ENCODE peak calls at places on chromosomes 12 and 14, in eight cellular contexts. One of them, this sample, is unnamed.

GRCh38 chr12:15164997-15165659 is 56.1 kb downstream of the RERG start:
- DNase-seq in right atrium auricular region: no peak
- DNase-seq in fibroblast of lung: peak; percentile 87
- DNase-seq in tibial nerve: no peak
- DNase-seq in H1: no peak
- DNase-seq in neural progenitor cell: no peak
- DNase-seq in PC-3: no peak
- DNase-seq in hepatocyte: no peak
- DNase-seq in this sample: no peak

GRCh38 chr12:123033392-123034021 is 53.0 kb downstream of the ARL6IP4 start:
- DNase-seq in right atrium auricular region: no peak
- DNase-seq in fibroblast of lung: no peak
- DNase-seq in tibial nerve: no peak
- DNase-seq in H1: no peak
- DNase-seq in neural progenitor cell: no peak
- DNase-seq in PC-3: no peak
- DNase-seq in hepatocyte: no peak
- DNase-seq in this sample: no peak

GRCh38 chr12:47773062-47773857 is at the start of gene SLC48A1:
- DNase-seq in right atrium auricular region: no peak
- DNase-seq in fibroblast of lung: peak; percentile 41
- DNase-seq in tibial nerve: peak; percentile 43
- DNase-seq in H1: no peak
- DNase-seq in neural progenitor cell: peak; percentile 93
- DNase-seq in PC-3: peak; percentile 76
- DNase-seq in hepatocyte: peak; percentile 91
- DNase-seq in this sample: peak; percentile 64

GRCh38 chr14:92906420-92906819 is 16.5 kb upstream of the CHGA start:
- DNase-seq in right atrium auricular region: no peak
- DNase-seq in fibroblast of lung: no peak
- DNase-seq in tibial nerve: no peak
- DNase-seq in H1: no peak
- DNase-seq in neural progenitor cell: no peak
- DNase-seq in PC-3: no peak
- DNase-seq in hepatocyte: no peak
- DNase-seq in this sample: no peak

GRCh38 chr12:47133981-47134380 is 54.2 kb upstream of the AMIGO2 start:
- DNase-seq in right atrium auricular region: no peak
- DNase-seq in fibroblast of lung: no peak
- DNase-seq in tibial nerve: no peak
- DNase-seq in H1: no peak
- DNase-seq in neural progenitor cell: no peak
- DNase-seq in PC-3: no peak
- DNase-seq in hepatocyte: no peak
- DNase-seq in this sample: no peak

GRCh38 chr14:36905272-36906046 is 243.8 kb downstream of the PAX9 start:
- DNase-seq in right atrium auricular region: no peak
- DNase-seq in fibroblast of lung: no peak
- DNase-seq in tibial nerve: no peak
- DNase-seq in H1: no peak
- DNase-seq in neural progenitor cell: peak; percentile 11
- DNase-seq in PC-3: no peak
- DNase-seq in hepatocyte: no peak
- DNase-seq in this sample: no peak

GRCh38 chr12:57224973-57225679 is 4.4 kb upstream of the SHMT2 start:
- DNase-seq in right atrium auricular region: no peak
- DNase-seq in fibroblast of lung: peak; percentile 32
- DNase-seq in tibial nerve: no peak
- DNase-seq in H1: no peak
- DNase-seq in neural progenitor cell: peak; percentile 81
- DNase-seq in PC-3: no peak
- DNase-seq in hepatocyte: peak; percentile 72
- DNase-seq in this sample: peak; percentile 27

GRCh38 chr14:29442720-29443119 is 484.9 kb downstream of the PRKD1 start:
- DNase-seq in right atrium auricular region: no peak
- DNase-seq in fibroblast of lung: peak; percentile 36
- DNase-seq in tibial nerve: no peak
- DNase-seq in H1: no peak
- DNase-seq in neural progenitor cell: no peak
- DNase-seq in PC-3: peak; percentile 53
- DNase-seq in hepatocyte: no peak
- DNase-seq in this sample: no peak

GRCh38 chr14:68944162-68944561 is 34.9 kb downstream of the ACTN1 start:
- DNase-seq in right atrium auricular region: no peak
- DNase-seq in fibroblast of lung: no peak
- DNase-seq in tibial nerve: no peak
- DNase-seq in H1: no peak
- DNase-seq in neural progenitor cell: no peak
- DNase-seq in PC-3: no peak
- DNase-seq in hepatocyte: no peak
- DNase-seq in this sample: no peak

GRCh38 chr14:68649461-68650189 is 143.2 kb downstream of the ZFP36L1 start:
- DNase-seq in right atrium auricular region: no peak
- DNase-seq in fibroblast of lung: peak; percentile 48
- DNase-seq in tibial nerve: no peak
- DNase-seq in H1: no peak
- DNase-seq in neural progenitor cell: no peak
- DNase-seq in PC-3: no peak
- DNase-seq in hepatocyte: no peak
- DNase-seq in this sample: no peak

GRCh38 chr12:8065991-8066594 is at the start of gene C3AR1:
- DNase-seq in right atrium auricular region: no peak
- DNase-seq in fibroblast of lung: peak; percentile 61
- DNase-seq in tibial nerve: peak; percentile 44
- DNase-seq in H1: no peak
- DNase-seq in neural progenitor cell: no peak
- DNase-seq in PC-3: peak; percentile 50
- DNase-seq in hepatocyte: peak; percentile 28
- DNase-seq in this sample: peak; percentile 44

GRCh38 chr12:101839324-101840283 is 8.8 kb upstream of the GNPTAB start:
- DNase-seq in right atrium auricular region: peak; percentile 76
- DNase-seq in fibroblast of lung: peak; percentile 70
- DNase-seq in tibial nerve: peak; percentile 90
- DNase-seq in H1: no peak
- DNase-seq in neural progenitor cell: peak; percentile 64
- DNase-seq in PC-3: peak; percentile 85
- DNase-seq in hepatocyte: peak; percentile 77
- DNase-seq in this sample: peak; percentile 56

GRCh38 chr12:110498984-110499706 is 2.8 kb downstream of the VPS29 start:
- DNase-seq in right atrium auricular region: no peak
- DNase-seq in fibroblast of lung: peak; percentile 22
- DNase-seq in tibial nerve: no peak
- DNase-seq in H1: no peak
- DNase-seq in neural progenitor cell: no peak
- DNase-seq in PC-3: peak; percentile 36
- DNase-seq in hepatocyte: no peak
- DNase-seq in this sample: no peak

GRCh38 chr14:61524211-61524806 is 171.0 kb upstream of the HIF1A start:
- DNase-seq in right atrium auricular region: no peak
- DNase-seq in fibroblast of lung: peak; percentile 60
- DNase-seq in tibial nerve: no peak
- DNase-seq in H1: no peak
- DNase-seq in neural progenitor cell: no peak
- DNase-seq in PC-3: peak; percentile 95
- DNase-seq in hepatocyte: peak; percentile 53
- DNase-seq in this sample: no peak

GRCh38 chr12:71900091-71900490 is 38.6 kb upstream of the TPH2 start:
- DNase-seq in right atrium auricular region: no peak
- DNase-seq in fibroblast of lung: peak; percentile 26
- DNase-seq in tibial nerve: no peak
- DNase-seq in H1: no peak
- DNase-seq in neural progenitor cell: no peak
- DNase-seq in PC-3: peak; percentile 53
- DNase-seq in hepatocyte: no peak
- DNase-seq in this sample: no peak

GRCh38 chr14:103549361-103550311 is 12.8 kb downstream of the BAG5 start:
- DNase-seq in right atrium auricular region: no peak
- DNase-seq in fibroblast of lung: no peak
- DNase-seq in tibial nerve: no peak
- DNase-seq in H1: no peak
- DNase-seq in neural progenitor cell: no peak
- DNase-seq in PC-3: no peak
- DNase-seq in hepatocyte: no peak
- DNase-seq in this sample: no peak

DNA sequence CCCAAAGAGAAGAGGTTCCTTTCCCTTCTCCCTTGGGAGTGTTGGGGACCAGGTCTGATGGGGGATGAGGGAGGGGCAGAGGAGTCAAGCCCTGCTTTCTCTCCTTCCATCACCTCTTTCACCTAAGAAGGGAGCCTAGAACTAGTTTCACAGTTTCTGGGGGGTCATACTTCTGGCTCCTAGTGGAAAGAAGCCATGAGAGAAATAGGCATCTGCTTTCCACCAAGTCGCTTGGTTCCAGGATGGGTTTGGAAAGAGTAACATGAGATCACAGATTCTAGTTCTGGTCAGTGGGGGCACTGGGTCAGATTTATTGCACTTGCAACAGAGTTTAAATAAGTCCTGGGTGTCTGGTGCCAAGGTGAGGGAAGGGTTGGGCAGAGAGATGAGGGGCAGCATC is 10.5 kb upstream of the ZNF385A start:
- DNase-seq in right atrium auricular region: no peak
- DNase-seq in fibroblast of lung: no peak
- DNase-seq in tibial nerve: no peak
- DNase-seq in H1: no peak
- DNase-seq in neural progenitor cell: no peak
- DNase-seq in PC-3: no peak
- DNase-seq in hepatocyte: no peak
- DNase-seq in this sample: no peak
- H3K36me3 ChIP-seq in right atrium auricular region: peaks cover 58% of the 10 kb centered on the region
- H3K36me3 ChIP-seq in fibroblast of lung: peaks cover 26% of the 10 kb centered on the region
- H3K36me3 ChIP-seq in tibial nerve: peaks cover 57% of the 10 kb centered on the region
- H3K36me3 ChIP-seq in H1: peaks cover 8% of the 10 kb centered on the region
- H3K36me3 ChIP-seq in neural progenitor cell: no peaks in the 10 kb centered on the region
- H3K36me3 ChIP-seq in PC-3: peaks cover 14% of the 10 kb centered on the region
- H3K36me3 ChIP-seq in hepatocyte: no peaks in the 10 kb centered on the region
- H3K36me3 ChIP-seq in this sample: peaks cover 66% of the 10 kb centered on the region

GRCh38 chr14:83993545-83993944 is 1536.4 kb upstream of the FLRT2 start:
- DNase-seq in right atrium auricular region: no peak
- DNase-seq in fibroblast of lung: peak; percentile 30
- DNase-seq in tibial nerve: no peak
- DNase-seq in H1: no peak
- DNase-seq in neural progenitor cell: no peak
- DNase-seq in PC-3: no peak
- DNase-seq in hepatocyte: no peak
- DNase-seq in this sample: no peak

GRCh38 chr14:83988274-83988673 is 1541.7 kb upstream of the FLRT2 start:
- DNase-seq in right atrium auricular region: no peak
- DNase-seq in fibroblast of lung: peak; percentile 88
- DNase-seq in tibial nerve: no peak
- DNase-seq in H1: no peak
- DNase-seq in neural progenitor cell: no peak
- DNase-seq in PC-3: no peak
- DNase-seq in hepatocyte: no peak
- DNase-seq in this sample: no peak

GRCh38 chr14:83991666-83992065 is 1538.3 kb upstream of the FLRT2 start:
- DNase-seq in right atrium auricular region: no peak
- DNase-seq in fibroblast of lung: no peak
- DNase-seq in tibial nerve: no peak
- DNase-seq in H1: no peak
- DNase-seq in neural progenitor cell: no peak
- DNase-seq in PC-3: no peak
- DNase-seq in hepatocyte: no peak
- DNase-seq in this sample: no peak

GRCh38 chr14:83994020-83994419 is 1535.9 kb upstream of the FLRT2 start:
- DNase-seq in right atrium auricular region: no peak
- DNase-seq in fibroblast of lung: peak; percentile 84
- DNase-seq in tibial nerve: no peak
- DNase-seq in H1: no peak
- DNase-seq in neural progenitor cell: no peak
- DNase-seq in PC-3: no peak
- DNase-seq in hepatocyte: no peak
- DNase-seq in this sample: no peak

GRCh38 chr14:83992857-83993256 is 1537.1 kb upstream of the FLRT2 start:
- DNase-seq in right atrium auricular region: no peak
- DNase-seq in fibroblast of lung: peak; percentile 56
- DNase-seq in tibial nerve: no peak
- DNase-seq in H1: no peak
- DNase-seq in neural progenitor cell: no peak
- DNase-seq in PC-3: no peak
- DNase-seq in hepatocyte: no peak
- DNase-seq in this sample: no peak
- H3K27ac ChIP-seq in right atrium auricular region: no peak overlapping the region
- H3K27ac ChIP-seq in fibroblast of lung: no peak overlapping the region
- H3K27ac ChIP-seq in tibial nerve: no peak overlapping the region
- H3K27ac ChIP-seq in H1: no peak overlapping the region
- H3K27ac ChIP-seq in neural progenitor cell: no peak overlapping the region
- H3K27ac ChIP-seq in PC-3: no peak overlapping the region
- H3K27ac ChIP-seq in hepatocyte: no peak overlapping the region
- H3K27ac ChIP-seq in this sample: no peak overlapping the region

DNA sequence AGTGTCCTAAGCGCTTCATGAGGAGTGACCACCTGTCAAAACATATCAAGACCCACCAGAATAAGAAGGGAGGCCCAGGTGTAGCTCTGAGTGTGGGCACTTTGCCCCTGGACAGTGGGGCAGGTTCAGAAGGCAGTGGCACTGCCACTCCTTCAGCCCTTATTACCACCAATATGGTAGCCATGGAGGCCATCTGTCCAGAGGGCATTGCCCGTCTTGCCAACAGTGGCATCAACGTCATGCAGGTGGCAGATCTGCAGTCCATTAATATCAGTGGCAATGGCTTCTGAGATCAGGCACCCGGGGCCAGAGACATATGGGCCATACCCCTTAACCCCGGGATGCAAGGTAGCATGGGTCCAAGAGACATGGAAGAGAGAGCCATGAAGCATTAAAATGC is 12.7 kb upstream of the AMHR2 start:
- DNase-seq in right atrium auricular region: no peak
- DNase-seq in fibroblast of lung: no peak
- DNase-seq in tibial nerve: no peak
- DNase-seq in H1: no peak
- DNase-seq in neural progenitor cell: no peak
- DNase-seq in PC-3: no peak
- DNase-seq in hepatocyte: no peak
- DNase-seq in this sample: no peak
- H3K36me3 ChIP-seq in right atrium auricular region: peaks cover 69% of the 10 kb centered on the region
- H3K36me3 ChIP-seq in fibroblast of lung: peaks cover 9% of the 10 kb centered on the region
- H3K36me3 ChIP-seq in tibial nerve: peaks cover 65% of the 10 kb centered on the region
- H3K36me3 ChIP-seq in H1: peaks cover 49% of the 10 kb centered on the region
- H3K36me3 ChIP-seq in neural progenitor cell: peaks cover 4% of the 10 kb centered on the region
- H3K36me3 ChIP-seq in PC-3: peaks cover 36% of the 10 kb centered on the region
- H3K36me3 ChIP-seq in hepatocyte: no peaks in the 10 kb centered on the region
- H3K36me3 ChIP-seq in this sample: peaks cover 31% of the 10 kb centered on the region

DNA sequence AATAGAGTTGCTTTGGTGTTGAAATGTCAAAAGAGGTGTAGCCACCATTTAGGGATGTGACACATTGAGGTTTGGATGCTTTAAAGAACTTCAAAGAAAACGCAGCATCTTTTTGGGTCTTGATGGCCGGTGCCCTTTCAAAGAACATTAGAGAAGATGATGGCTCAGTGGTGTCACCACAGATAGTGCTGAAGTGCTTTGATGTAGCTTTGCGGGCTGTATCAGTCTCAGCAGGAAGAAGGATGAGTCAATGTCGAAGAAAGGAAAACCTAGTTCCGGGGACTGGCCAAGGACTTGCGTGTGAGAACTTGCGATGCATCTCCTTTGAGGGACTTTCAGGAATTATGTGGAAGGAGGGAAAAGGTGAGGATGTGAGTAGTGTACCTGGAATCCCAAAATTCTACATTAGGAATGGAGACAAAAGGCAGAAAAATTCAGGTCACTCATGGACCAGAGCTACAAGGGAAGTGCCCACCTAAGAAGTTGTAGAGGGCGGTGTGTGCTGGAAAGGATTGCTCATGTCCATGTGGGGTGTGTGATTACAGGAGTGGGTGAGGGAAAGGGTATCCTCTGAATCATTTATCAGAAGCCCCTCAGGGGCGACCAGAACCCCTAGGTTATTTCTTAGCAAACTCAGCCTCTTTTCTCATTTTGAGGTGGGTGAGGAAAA is 39.7 kb upstream of the GZMB start:
- DNase-seq in right atrium auricular region: no peak
- DNase-seq in fibroblast of lung: no peak
- DNase-seq in tibial nerve: no peak
- DNase-seq in H1: no peak
- DNase-seq in neural progenitor cell: no peak
- DNase-seq in PC-3: no peak
- DNase-seq in hepatocyte: no peak
- DNase-seq in this sample: peak; percentile 67
- H3K27ac ChIP-seq in right atrium auricular region: no peak overlapping the region
- H3K27ac ChIP-seq in fibroblast of lung: no peak overlapping the region
- H3K27ac ChIP-seq in tibial nerve: no peak overlapping the region
- H3K27ac ChIP-seq in H1: no peak overlapping the region
- H3K27ac ChIP-seq in neural progenitor cell: no peak overlapping the region
- H3K27ac ChIP-seq in PC-3: no peak overlapping the region
- H3K27ac ChIP-seq in hepatocyte: no peak overlapping the region
- H3K27ac ChIP-seq in this sample: peak overlapping the region; percentile 61